ENCODE peak calls at places on chromosomes 4 and X, in four cellular contexts. I, S, P and N are unnamed samples.

GRCh38 chrX:41922694-41923171 is 621 bp downstream of the CASK start:
- DNase-seq in S (peak; percentile 7), P (no peak), I (peak; percentile 65), N (peak; percentile 33)

GRCh38 chrX:149312936-149313432 is 192.1 kb downstream of the IDS start:
- DNase-seq in P (no peak), I (no peak), S (no peak), N (no peak)

GRCh38 chrX:52220936-52221335 is 36.2 kb downstream of the MAGED4 start:
- DNase-seq in P (no peak), I (no peak), S (no peak), N (no peak)

GRCh38 chr4:2932951-2933565 is 30.1 kb downstream of the NOP14 start:
- DNase-seq in P (no peak), I (peak; percentile 68), S (no peak), N (no peak)

GRCh38 chr4:16259531-16260246 is 33.4 kb upstream of the TAPT1 start:
- DNase-seq in S (no peak), P (no peak), I (no peak), N (no peak)

GRCh38 chr4:113398441-113399143 is 349.1 kb downstream of the ANK2 start:
- DNase-seq in S (no peak), P (no peak), I (no peak), N (no peak)

GRCh38 chr4:82394896-82395295 is 21.1 kb upstream of the HNRNPD start:
- DNase-seq in I (no peak), S (no peak), P (no peak), N (no peak)

GRCh38 chrX:38941675-38942074 is 140.4 kb downstream of the MID1IP1 start:
- DNase-seq in S (no peak), P (peak; percentile 20), I (no peak), N (no peak)

GRCh38 chr4:78014889-78015886 is 41.9 kb upstream of the FRAS1 start:
- DNase-seq in I (no peak), S (no peak), P (no peak), N (no peak)

GRCh38 chr4:159504634-159505033 is 401.8 kb downstream of the RAPGEF2 start:
- DNase-seq in P (no peak), I (no peak), S (no peak), N (no peak)

GRCh38 chr4:2733001-2733843 is 22.9 kb downstream of the TNIP2 start:
- DNase-seq in S (no peak), P (no peak), I (peak; percentile 53), N (no peak)

GRCh38 chr4:184653650-184654049 is 4.1 kb downstream of the PRIMPOL start:
- DNase-seq in S (no peak), P (peak; percentile 59), I (no peak), N (no peak)

GRCh38 chrX:69546978-69547377 is 42.9 kb downstream of the NALF2 start:
- DNase-seq in I (no peak), S (no peak), P (no peak), N (no peak)